ENCODE peak calls at places on chromosomes 13 and 19, in four cellular contexts. H, V, P and I are unnamed samples.

GRCh38 chr13:26168276-26168814 is 53.8 kb downstream of the RNF6 start:
- DNase-seq in H (no peak), V (no peak), P (no peak), I (no peak)

GRCh38 chr13:64810701-64811258 is 2419.4 kb downstream of the PCDH9 start:
- DNase-seq in H (no peak), V (no peak), P (no peak), I (no peak)

GRCh38 chr13:106499905-106500304 is 35.6 kb downstream of the EFNB2 start:
- DNase-seq in H (no peak), V (no peak), P (no peak), I (no peak)

GRCh38 chr19:31099470-31100190 is 249.6 kb downstream of the TSHZ3 start:
- DNase-seq in H (no peak), V (no peak), P (peak; percentile 19), I (no peak)

GRCh38 chr13:46831588-46832194 is 34.7 kb upstream of the ESD start:
- DNase-seq in H (no peak), V (no peak), P (peak; percentile 29), I (peak; percentile 31)

GRCh38 chr13:28540612-28541011 is 45.7 kb upstream of the FLT1 start:
- DNase-seq in H (no peak), V (no peak), P (no peak), I (no peak)

GRCh38 chr19:57016076-57016475 is 103.7 kb upstream of the USP29 start:
- DNase-seq in H (no peak), V (no peak), P (no peak), I (no peak)

GRCh38 chr19:4439243-4439642 is 18.4 kb downstream of the UBXN6 start:
- DNase-seq in H (no peak), V (no peak), P (no peak), I (no peak)

GRCh38 chr19:15885167-15885566 is 12.7 kb downstream of the CYP4F2 start:
- DNase-seq in H (no peak), V (no peak), P (no peak), I (no peak)

GRCh38 chr13:32205426-32206096 is 109.6 kb downstream of the ZAR1L start:
- DNase-seq in H (no peak), V (no peak), P (no peak), I (no peak)

GRCh38 chr19:39568604-39569003 is 28.6 kb upstream of the EID2 start:
- DNase-seq in H (no peak), V (peak; percentile 66), P (no peak), I (no peak)

GRCh38 chr19:10044390-10044789 is 31.1 kb downstream of the RDH8 start:
- DNase-seq in H (no peak), V (peak; percentile 19), P (no peak), I (no peak)

GRCh38 chr13:110661256-110661655 is 44.7 kb downstream of the CARS2 start:
- DNase-seq in H (no peak), V (no peak), P (no peak), I (no peak)

GRCh38 chr19:4013886-4014540 is 6.5 kb downstream of the PIAS4 start:
- DNase-seq in H (no peak), V (no peak), P (no peak), I (no peak)

GRCh38 chr13:46598140-46598819 is 45.3 kb downstream of the LRCH1 start:
- DNase-seq in H (no peak), V (no peak), P (no peak), I (no peak)

GRCh38 chr13:50940509-50940908 is 30.9 kb downstream of the RNASEH2B start:
- DNase-seq in H (no peak), V (no peak), P (no peak), I (no peak)

GRCh38 chr13:97221989-97222700 is at the start of gene MBNL2:
- DNase-seq in H (peak; percentile 91), V (peak; percentile 92), P (peak; percentile 70), I (peak; percentile 71)

GRCh38 chr13:39867807-39868206 is 212.3 kb downstream of the COG6 start:
- DNase-seq in H (no peak), V (no peak), P (no peak), I (no peak)

GRCh38 chr13:37597477-37597876 is 1.1 kb downstream of the POSTN start:
- DNase-seq in H (no peak), V (no peak), P (no peak), I (no peak)

GRCh38 chr19:35897706-35898451 is 2.5 kb downstream of the NFKBID start:
- DNase-seq in H (no peak), V (no peak), P (no peak), I (no peak)

GRCh38 chr13:59205501-59205900 is 958.2 kb downstream of the DIAPH3 start:
- DNase-seq in H (no peak), V (no peak), P (no peak), I (no peak)

GRCh38 chr19:40465025-40465780 is at the start of gene BLVRB:
- DNase-seq in H (no peak), V (peak; percentile 61), P (peak; percentile 42), I (no peak)

GRCh38 chr13:52652980-52653303 is 306 bp downstream of the SUGT1 start:
- DNase-seq in H (no peak), V (no peak), P (no peak), I (no peak)

GRCh38 chr19:49421039-49421877 is 2.0 kb downstream of the PTH2 start:
- DNase-seq in H (peak; percentile 77), V (no peak), P (no peak), I (peak; percentile 40)

GRCh38 chr19:12668937-12669271 is 2.3 kb downstream of the WDR83 start:
- DNase-seq in H (peak; percentile 76), V (peak; percentile 56), P (peak; percentile 15), I (peak; percentile 80)

GRCh38 chr13:108895220-108895704 is 265.9 kb downstream of the MYO16 start:
- DNase-seq in H (no peak), V (peak; percentile 78), P (no peak), I (no peak)

GRCh38 chr13:94119360-94119936 is 360.0 kb downstream of the DCT start:
- DNase-seq in H (peak; percentile 46), V (no peak), P (no peak), I (no peak)

GRCh38 chr19:11480081-11480926 is 542 bp downstream of the ELAVL3 start:
- DNase-seq in H (no peak), V (no peak), P (no peak), I (no peak)

GRCh38 chr19:38683393-38684077 is 36.1 kb downstream of the ACTN4 start:
- DNase-seq in H (peak; percentile 90), V (peak; percentile 100), P (no peak), I (peak; percentile 64)

GRCh38 chr13:27101289-27101688 is 70.3 kb downstream of the USP12 start:
- DNase-seq in H (no peak), V (no peak), P (no peak), I (no peak)

GRCh38 chr13:113171250-113172125 is 13.0 kb downstream of the PROZ start:
- DNase-seq in H (no peak), V (no peak), P (no peak), I (no peak)

GRCh38 chr19:18699403-18700054 is 16.0 kb downstream of the CRTC1 start:
- DNase-seq in H (no peak), V (no peak), P (no peak), I (no peak)

GRCh38 chr19:34241513-34242337 is 12.6 kb upstream of the GARRE1 start:
- DNase-seq in H (peak; percentile 83), V (peak; percentile 78), P (no peak), I (no peak)
- TF ChIP-seq CTCF in H (peak; percentile 43), V (peak; percentile 54), P (no peak), I (no peak)

GRCh38 chr19:16952046-16952445 is 63.2 kb downstream of the F2RL3 start:
- DNase-seq in H (no peak), V (no peak), P (no peak), I (no peak)

GRCh38 chr19:16957855-16958254 is 68.8 kb downstream of the CPAMD8 start:
- DNase-seq in H (no peak), V (no peak), P (no peak), I (no peak)

GRCh38 chr19:16951529-16951928 is 62.7 kb downstream of the F2RL3 start:
- DNase-seq in H (no peak), V (no peak), P (no peak), I (no peak)

DNA sequence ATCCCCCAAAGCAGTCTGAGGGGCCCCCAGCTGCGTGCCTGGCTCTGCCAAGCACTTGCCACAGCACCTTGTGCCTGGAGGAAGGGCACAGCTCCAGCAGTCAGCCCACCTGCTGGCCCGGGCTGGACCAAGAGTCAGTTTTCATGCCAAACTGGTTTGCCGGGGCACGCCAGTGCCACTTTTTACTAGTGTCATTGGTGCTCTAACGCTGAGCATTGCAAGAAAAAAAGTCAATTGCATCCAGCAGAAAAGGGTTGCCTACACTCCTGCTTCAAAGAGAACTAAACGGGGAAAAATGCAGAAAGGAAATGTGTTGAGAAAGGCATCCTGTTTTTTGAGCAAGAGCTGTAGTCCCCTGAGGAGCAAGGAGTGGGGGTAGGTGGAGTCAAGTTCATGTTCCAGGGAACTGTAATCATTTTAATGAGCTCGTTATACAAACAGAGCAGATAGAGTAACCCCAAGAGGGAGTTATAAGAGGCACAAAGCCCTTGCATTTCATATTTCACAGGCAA is 68.4 kb downstream of the F2RL3 start:
- DNase-seq in H (peak; percentile 69), V (peak; percentile 93), P (peak; percentile 4), I (no peak)
- TF ChIP-seq CTCF in H (no peak), V (no peak), P (no peak), I (no peak)

DNA sequence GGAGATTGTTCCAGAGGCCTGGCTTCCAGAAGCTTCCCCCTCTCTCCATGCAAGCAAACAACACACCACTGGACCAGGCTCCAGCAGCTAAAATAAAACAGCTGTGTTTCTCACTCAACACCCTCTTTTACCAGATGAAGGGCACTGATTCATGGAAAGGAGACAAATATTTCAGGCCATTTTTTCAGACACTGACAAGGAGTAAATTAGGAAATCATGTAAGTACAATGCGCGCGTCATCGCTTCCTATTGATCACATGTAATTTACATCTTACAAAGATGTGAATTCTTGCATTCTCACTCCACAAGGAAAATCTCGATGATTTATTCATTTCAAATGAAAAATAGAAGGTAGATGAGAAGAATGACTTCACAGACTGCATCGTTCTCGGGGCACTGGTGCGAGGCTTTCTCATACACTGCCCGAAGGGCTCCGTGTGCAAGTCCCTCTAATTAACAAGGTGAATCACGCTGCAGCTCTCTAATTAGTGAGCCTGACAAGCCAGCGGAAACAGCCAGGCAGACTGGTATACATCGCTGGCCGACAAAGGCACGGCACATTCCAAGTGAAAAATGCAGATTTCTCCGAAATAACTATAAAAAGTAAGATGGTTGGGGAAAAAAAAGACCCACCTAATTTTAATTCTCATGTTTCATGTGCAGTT is 153.6 kb downstream of the KCTD15 start:
- DNase-seq in H (no peak), V (no peak), P (no peak), I (no peak)
- TF ChIP-seq CTCF in H (no peak), V (no peak), P (no peak), I (no peak)

GRCh38 chr19:1761528-1762242 is 8.4 kb downstream of the ONECUT3 start:
- DNase-seq in H (no peak), V (no peak), P (no peak), I (no peak)

GRCh38 chr19:1758231-1758577 is 4.9 kb downstream of the ONECUT3 start:
- DNase-seq in H (no peak), V (no peak), P (no peak), I (no peak)

GRCh38 chr19:1758959-1759903 is 5.9 kb downstream of the ONECUT3 start:
- DNase-seq in H (no peak), V (no peak), P (no peak), I (no peak)

GRCh38 chr19:1757468-1758230 is 4.3 kb downstream of the ONECUT3 start:
- DNase-seq in H (no peak), V (no peak), P (no peak), I (no peak)

DNA sequence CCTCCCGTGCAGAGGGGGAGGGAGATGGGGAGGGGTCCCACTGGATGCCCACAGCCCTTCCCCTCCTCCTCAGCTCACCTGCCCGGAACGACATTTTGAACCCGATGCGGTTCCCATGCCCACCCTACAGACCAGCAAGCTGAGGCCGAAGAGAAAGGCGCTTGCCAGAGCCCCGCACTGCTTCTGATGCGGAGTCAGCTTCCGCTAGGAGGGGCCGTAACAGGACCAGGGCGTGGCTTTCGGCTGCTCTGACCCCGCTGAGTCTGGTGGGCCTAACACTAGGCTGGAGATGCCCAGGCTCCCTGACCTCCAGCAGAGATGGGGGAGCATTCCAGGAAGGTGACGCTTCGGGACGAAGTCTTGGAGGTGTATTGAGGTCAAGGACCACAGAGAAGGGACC is 6.7 kb downstream of the ONECUT3 start:
- DNase-seq in H (no peak), V (no peak), P (no peak), I (no peak)
- TF ChIP-seq CTCF in H (no peak), V (no peak), P (no peak), I (no peak)